ENCODE peak calls at places on chromosomes 12 and 14, in six cellular contexts. P is neuronal stem cell, T is H9, F is IMR-90, A is trophoblast cell, Y is H1. S is an unnamed sample.

GRCh38 chr12:96236221-96236822 is 42.1 kb downstream of the ELK3 start:
- DNase-seq in P (no peak), T (no peak), F (peak), A (no peak), Y (no peak), S (no peak)

GRCh38 chr14:104582649-104583048 is 3.1 kb downstream of the C14orf180 start:
- DNase-seq in P (no peak), T (no peak), F (no peak), A (no peak), Y (no peak), S (no peak)

GRCh38 chr12:80848858-80849257 is 88.9 kb downstream of the LIN7A start:
- DNase-seq in P (no peak), T (no peak), F (no peak), A (no peak), Y (no peak), S (no peak)

GRCh38 chr12:105279460-105280056 is 43.6 kb upstream of the APPL2 start:
- DNase-seq in P (peak), T (peak), F (no peak), A (peak), Y (no peak), S (no peak)

GRCh38 chr12:109871678-109872314 is 8.5 kb downstream of the GLTP start:
- DNase-seq in P (no peak), T (no peak), F (peak), A (no peak), Y (no peak), S (no peak)

GRCh38 chr14:75341639-75342038 is 63.0 kb downstream of the FOS start:
- DNase-seq in P (no peak), T (no peak), F (no peak), A (no peak), Y (no peak), S (peak)

GRCh38 chr12:30970559-30971202 is 44.1 kb downstream of the TSPAN11 start:
- DNase-seq in P (no peak), T (no peak), F (no peak), A (peak), Y (no peak), S (no peak)

GRCh38 chr12:56998981-56999380 is 7.4 kb downstream of the ZBTB39 start:
- DNase-seq in P (no peak), T (no peak), F (no peak), A (no peak), Y (no peak), S (no peak)

GRCh38 chr14:104714066-104714465 is 10.0 kb upstream of the ADSS1 start:
- DNase-seq in P (no peak), T (no peak), F (no peak), A (no peak), Y (no peak), S (no peak)

GRCh38 chr12:69239922-69240624 is 704 bp downstream of the CPSF6 start:
- DNase-seq in P (peak), T (peak), F (peak), A (peak), Y (no peak), S (peak)

GRCh38 chr12:104201238-104202001 is 14.2 kb upstream of the TXNRD1 start:
- DNase-seq in P (peak), T (peak), F (peak), A (peak), Y (no peak), S (peak)

GRCh38 chr14:74085828-74086227 is 1.1 kb downstream of the LIN52 start:
- DNase-seq in P (no peak), T (no peak), F (no peak), A (no peak), Y (no peak), S (no peak)
- H2AFZ ChIP-seq in P (peak), T (no peak), F (no peak), A (no peak), Y (no peak), S (no peak)

DNA sequence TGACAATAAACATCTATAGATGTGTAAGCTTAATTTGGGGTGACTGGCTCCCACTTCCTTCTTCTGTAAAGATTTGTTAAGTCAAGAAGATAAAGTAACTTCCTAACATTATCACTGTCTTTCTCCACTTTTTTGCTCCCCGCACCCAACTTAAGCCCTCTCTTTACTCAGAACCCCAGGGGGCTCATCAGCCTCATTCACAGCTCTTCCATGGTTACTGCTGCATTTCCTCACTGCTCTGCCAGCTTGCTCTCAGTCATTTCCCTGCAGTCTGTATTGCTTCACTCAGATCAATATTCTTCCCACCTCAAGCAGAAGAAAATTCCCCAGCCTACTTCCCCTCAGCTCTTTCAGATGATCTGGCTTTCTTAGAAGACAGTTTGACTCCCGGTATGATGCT is 102.0 kb downstream of the PIK3C2G start:
- DNase-seq in P (no peak), T (no peak), F (no peak), A (no peak), Y (no peak), S (no peak)
- H4K8ac ChIP-seq in P (no peak), T (no peak), F (no peak), A (no peak), Y (no peak), S (no peak)

GRCh38 chr12:34341362-34341733 is 319.1 kb downstream of the ALG10 start:
- DNase-seq in P (no peak), T (no peak), F (no peak), A (no peak), Y (no peak), S (no peak)
- H3K9ac ChIP-seq in P (no peak), T (no peak), F (no peak), A (no peak), Y (no peak), S (no peak)

GRCh38 chr12:46560078-46560477 is 187.5 kb upstream of the SLC38A2 start:
- DNase-seq in P (no peak), T (no peak), F (no peak), A (no peak), Y (no peak), S (no peak)
- H2AFZ ChIP-seq in P (peak), T (no peak), F (peak), A (no peak), Y (no peak), S (peak)

GRCh38 chr12:132887513-132888341 is at the start of gene CHFR:
- DNase-seq in P (peak), T (peak), F (peak), A (peak), Y (peak), S (peak)
- H4K8ac ChIP-seq in P (no peak), T (no peak), F (peak), A (peak), Y (peak), S (peak)

GRCh38 chr14:20781805-20782204 is 737 bp downstream of the RNASE6 start:
- DNase-seq in P (no peak), T (no peak), F (no peak), A (no peak), Y (no peak), S (no peak)

GRCh38 chr14:20787025-20787424 is 6.0 kb downstream of the RNASE6 start:
- DNase-seq in P (no peak), T (no peak), F (no peak), A (no peak), Y (no peak), S (no peak)

DNA sequence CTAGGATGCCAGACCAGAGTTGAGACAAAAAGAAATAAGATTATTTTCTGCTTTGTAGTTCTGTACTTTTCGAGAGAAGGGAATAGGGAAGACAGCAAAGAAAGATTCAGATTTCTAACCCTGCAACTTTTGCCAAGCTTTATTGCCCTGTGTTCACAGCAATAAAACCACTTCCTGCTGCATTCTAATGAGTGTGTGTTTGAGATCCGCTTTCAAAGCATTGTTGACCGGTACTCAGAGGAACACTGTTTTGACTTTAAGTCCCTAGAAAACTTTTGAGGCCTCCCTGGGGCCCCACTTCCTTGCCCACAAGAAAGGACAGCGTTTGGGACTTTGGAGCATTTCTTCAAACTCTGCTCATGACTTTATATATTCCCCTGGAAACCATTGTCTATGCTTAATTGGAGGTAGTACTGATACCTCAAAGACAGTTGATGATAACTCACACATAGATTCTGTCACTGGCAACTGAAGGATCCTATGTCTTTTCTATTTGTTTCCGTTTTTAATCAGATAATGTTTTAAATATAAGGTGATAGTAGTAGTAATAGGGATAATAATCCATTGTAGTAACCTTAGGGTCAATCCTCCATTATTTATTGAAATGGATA is 1.3 kb downstream of the RNASE6 start:
- DNase-seq in P (no peak), T (no peak), F (no peak), A (no peak), Y (no peak), S (no peak)
- H3K9ac ChIP-seq in P (no peak), T (no peak), F (no peak), A (no peak), Y (no peak), S (no peak)

GRCh38 chr12:78447373-78447772 is 417.2 kb upstream of the SYT1 start:
- DNase-seq in P (no peak), T (no peak), F (no peak), A (no peak), Y (no peak), S (no peak)

GRCh38 chr12:78439666-78440065 is 424.9 kb upstream of the SYT1 start:
- DNase-seq in P (no peak), T (no peak), F (no peak), A (no peak), Y (no peak), S (no peak)

GRCh38 chr12:78446555-78446954 is 418.0 kb upstream of the SYT1 start:
- DNase-seq in P (no peak), T (no peak), F (no peak), A (no peak), Y (no peak), S (no peak)

GRCh38 chr12:78442454-78442801 is 422.1 kb upstream of the SYT1 start:
- DNase-seq in P (no peak), T (no peak), F (peak), A (no peak), Y (no peak), S (peak)

DNA sequence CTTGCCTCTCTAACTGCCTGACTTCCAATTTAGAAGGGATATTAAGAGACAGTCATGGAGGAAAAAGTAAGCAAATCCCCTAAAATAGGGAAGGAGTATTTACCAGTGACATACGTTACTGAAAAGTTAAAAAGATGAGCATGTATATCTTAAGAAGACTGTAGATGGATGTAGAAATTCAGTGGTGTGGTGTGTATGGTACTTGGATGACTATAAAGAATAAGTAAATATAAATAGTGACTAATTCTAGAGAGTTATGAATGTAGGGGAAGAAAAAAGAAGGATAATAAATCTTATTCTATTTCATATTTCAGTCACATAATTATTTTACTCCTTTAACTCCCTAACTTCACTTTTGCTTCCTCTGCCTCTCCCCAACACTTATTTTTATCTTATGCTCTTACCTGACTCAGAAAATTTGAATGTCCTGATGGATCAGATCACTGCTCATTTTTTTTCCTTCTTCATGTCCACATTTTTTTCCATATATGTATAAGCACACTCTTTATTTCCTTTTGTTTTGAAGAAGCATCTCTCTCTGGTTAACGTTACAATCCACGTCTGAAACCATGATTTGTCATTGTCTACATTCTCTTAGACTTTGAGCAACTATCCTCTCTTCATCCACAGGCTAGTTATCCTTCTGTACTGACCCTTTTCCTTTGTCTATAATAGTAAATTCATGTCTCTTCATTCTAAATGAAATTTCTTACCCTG is 422.7 kb upstream of the SYT1 start:
- DNase-seq in P (no peak), T (no peak), F (peak), A (no peak), Y (no peak), S (no peak)
- H2AFZ ChIP-seq in P (no peak), T (no peak), F (no peak), A (no peak), Y (no peak), S (no peak)

GRCh38 chr12:23217716-23218115 is 592.7 kb downstream of the ETNK1 start:
- DNase-seq in P (no peak), T (no peak), F (no peak), A (no peak), Y (no peak), S (no peak)
- H4K8ac ChIP-seq in P (no peak), T (no peak), F (no peak), A (no peak), Y (no peak), S (no peak)

GRCh38 chr14:90797919-90798318 is 18.3 kb downstream of the TTC7B start:
- DNase-seq in P (no peak), T (no peak), F (no peak), A (peak), Y (no peak), S (no peak)
- H3K9ac ChIP-seq in P (no peak), T (no peak), F (no peak), A (no peak), Y (no peak), S (no peak)

GRCh38 chr14:67464856-67465255 is 23.7 kb downstream of the TMEM229B start:
- DNase-seq in P (no peak), T (no peak), F (no peak), A (no peak), Y (no peak), S (no peak)
- H2AFZ ChIP-seq in P (no peak), T (no peak), F (no peak), A (no peak), Y (no peak), S (no peak)